ENCODE peak calls at places on chromosomes 2 and 18, in nine cellular contexts. One of them, this sample, is unnamed.

GRCh38 chr2:67846341-67847070 is 216.3 kb downstream of the C1D start:
- DNase-seq in HL-60: peak
- DNase-seq in HCT116: peak
- DNase-seq in stomach: peak
- DNase-seq in breast epithelium: peak
- DNase-seq in endothelial cell of umbilical vein: peak
- DNase-seq in spleen: no peak
- DNase-seq in K562: peak
- DNase-seq in SK-N-MC: peak
- DNase-seq in this sample: peak

GRCh38 chr2:70686577-70687460 is 81.2 kb downstream of the ADD2 start:
- DNase-seq in HL-60: peak
- DNase-seq in HCT116: peak
- DNase-seq in stomach: no peak
- DNase-seq in breast epithelium: no peak
- DNase-seq in endothelial cell of umbilical vein: no peak
- DNase-seq in spleen: peak
- DNase-seq in K562: peak
- DNase-seq in SK-N-MC: no peak
- DNase-seq in this sample: peak

GRCh38 chr18:71665131-71665530 is 879.0 kb downstream of the CBLN2 start:
- DNase-seq in HL-60: no peak
- DNase-seq in HCT116: no peak
- DNase-seq in stomach: no peak
- DNase-seq in breast epithelium: no peak
- DNase-seq in endothelial cell of umbilical vein: peak
- DNase-seq in spleen: no peak
- DNase-seq in K562: no peak
- DNase-seq in SK-N-MC: no peak
- DNase-seq in this sample: no peak

GRCh38 chr2:64453710-64454315 is at the start of gene LGALSL:
- DNase-seq in HL-60: no peak
- DNase-seq in HCT116: peak
- DNase-seq in stomach: peak
- DNase-seq in breast epithelium: peak
- DNase-seq in endothelial cell of umbilical vein: peak
- DNase-seq in spleen: peak
- DNase-seq in K562: peak
- DNase-seq in SK-N-MC: no peak
- DNase-seq in this sample: peak

GRCh38 chr2:45009928-45010705 is 865 bp upstream of the SIX2 start:
- DNase-seq in HL-60: no peak
- DNase-seq in HCT116: no peak
- DNase-seq in stomach: peak
- DNase-seq in breast epithelium: peak
- DNase-seq in endothelial cell of umbilical vein: peak
- DNase-seq in spleen: no peak
- DNase-seq in K562: no peak
- DNase-seq in SK-N-MC: no peak
- DNase-seq in this sample: no peak

GRCh38 chr2:85717308-85718005 is 23.3 kb downstream of the GNLY start:
- DNase-seq in HL-60: no peak
- DNase-seq in HCT116: no peak
- DNase-seq in stomach: no peak
- DNase-seq in breast epithelium: no peak
- DNase-seq in endothelial cell of umbilical vein: no peak
- DNase-seq in spleen: no peak
- DNase-seq in K562: no peak
- DNase-seq in SK-N-MC: peak
- DNase-seq in this sample: no peak

GRCh38 chr2:85649201-85650190 is 18.5 kb downstream of the SFTPB start:
- DNase-seq in HL-60: no peak
- DNase-seq in HCT116: no peak
- DNase-seq in stomach: no peak
- DNase-seq in breast epithelium: no peak
- DNase-seq in endothelial cell of umbilical vein: peak
- DNase-seq in spleen: no peak
- DNase-seq in K562: no peak
- DNase-seq in SK-N-MC: no peak
- DNase-seq in this sample: no peak

GRCh38 chr18:58900015-58900649 is 35.5 kb downstream of the ZNF532 start:
- DNase-seq in HL-60: no peak
- DNase-seq in HCT116: no peak
- DNase-seq in stomach: no peak
- DNase-seq in breast epithelium: no peak
- DNase-seq in endothelial cell of umbilical vein: no peak
- DNase-seq in spleen: no peak
- DNase-seq in K562: no peak
- DNase-seq in SK-N-MC: no peak
- DNase-seq in this sample: no peak

GRCh38 chr2:241094924-241095420 is 7.1 kb downstream of the MTERF4 start:
- DNase-seq in HL-60: no peak
- DNase-seq in HCT116: no peak
- DNase-seq in stomach: no peak
- DNase-seq in breast epithelium: no peak
- DNase-seq in endothelial cell of umbilical vein: no peak
- DNase-seq in spleen: no peak
- DNase-seq in K562: no peak
- DNase-seq in SK-N-MC: no peak
- DNase-seq in this sample: no peak
- TF ChIP-seq POLR2AphosphoS5 in HL-60: no peak
- TF ChIP-seq POLR2AphosphoS5 in HCT116: no peak
- TF ChIP-seq POLR2AphosphoS5 in stomach: no peak
- TF ChIP-seq POLR2AphosphoS5 in breast epithelium: no peak
- TF ChIP-seq POLR2AphosphoS5 in endothelial cell of umbilical vein: no peak
- TF ChIP-seq POLR2AphosphoS5 in spleen: peak
- TF ChIP-seq POLR2AphosphoS5 in K562: no peak
- TF ChIP-seq POLR2AphosphoS5 in SK-N-MC: no peak
- TF ChIP-seq POLR2AphosphoS5 in this sample: no peak

DNA sequence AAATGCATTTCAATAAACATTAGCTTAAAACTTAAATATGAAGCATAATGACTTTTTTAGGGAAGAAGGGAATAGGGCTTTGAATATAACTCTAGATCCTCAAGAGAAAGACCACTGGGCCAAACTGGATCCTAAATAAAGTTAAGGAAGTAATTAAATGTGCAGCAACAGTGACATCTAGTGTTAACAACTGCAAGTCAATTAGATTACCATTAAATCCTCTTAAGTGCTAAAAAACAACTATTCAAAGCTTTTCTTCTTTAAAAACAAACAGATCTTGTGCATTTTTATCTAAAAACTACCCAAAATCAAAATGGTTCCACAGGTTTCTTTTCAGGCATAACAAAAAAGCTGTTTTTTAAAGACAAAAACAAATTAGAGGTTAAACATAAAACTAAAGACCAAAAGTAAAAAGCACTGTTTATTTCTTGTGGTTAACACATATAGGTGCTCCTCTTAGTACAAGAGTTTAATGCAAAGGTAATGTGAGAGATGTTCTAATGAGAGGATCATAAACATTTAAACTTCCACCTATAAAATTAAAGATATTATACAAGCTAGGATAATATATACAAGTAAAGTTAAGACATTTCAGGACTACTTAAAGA is 111.4 kb downstream of the THADA start:
- DNase-seq in HL-60: peak
- DNase-seq in HCT116: peak
- DNase-seq in stomach: no peak
- DNase-seq in breast epithelium: no peak
- DNase-seq in endothelial cell of umbilical vein: peak
- DNase-seq in spleen: no peak
- DNase-seq in K562: peak
- DNase-seq in SK-N-MC: peak
- DNase-seq in this sample: no peak
- TF ChIP-seq POLR2AphosphoS5 in HL-60: no peak
- TF ChIP-seq POLR2AphosphoS5 in HCT116: no peak
- TF ChIP-seq POLR2AphosphoS5 in stomach: no peak
- TF ChIP-seq POLR2AphosphoS5 in breast epithelium: no peak
- TF ChIP-seq POLR2AphosphoS5 in endothelial cell of umbilical vein: no peak
- TF ChIP-seq POLR2AphosphoS5 in spleen: no peak
- TF ChIP-seq POLR2AphosphoS5 in K562: no peak
- TF ChIP-seq POLR2AphosphoS5 in SK-N-MC: no peak
- TF ChIP-seq POLR2AphosphoS5 in this sample: no peak

DNA sequence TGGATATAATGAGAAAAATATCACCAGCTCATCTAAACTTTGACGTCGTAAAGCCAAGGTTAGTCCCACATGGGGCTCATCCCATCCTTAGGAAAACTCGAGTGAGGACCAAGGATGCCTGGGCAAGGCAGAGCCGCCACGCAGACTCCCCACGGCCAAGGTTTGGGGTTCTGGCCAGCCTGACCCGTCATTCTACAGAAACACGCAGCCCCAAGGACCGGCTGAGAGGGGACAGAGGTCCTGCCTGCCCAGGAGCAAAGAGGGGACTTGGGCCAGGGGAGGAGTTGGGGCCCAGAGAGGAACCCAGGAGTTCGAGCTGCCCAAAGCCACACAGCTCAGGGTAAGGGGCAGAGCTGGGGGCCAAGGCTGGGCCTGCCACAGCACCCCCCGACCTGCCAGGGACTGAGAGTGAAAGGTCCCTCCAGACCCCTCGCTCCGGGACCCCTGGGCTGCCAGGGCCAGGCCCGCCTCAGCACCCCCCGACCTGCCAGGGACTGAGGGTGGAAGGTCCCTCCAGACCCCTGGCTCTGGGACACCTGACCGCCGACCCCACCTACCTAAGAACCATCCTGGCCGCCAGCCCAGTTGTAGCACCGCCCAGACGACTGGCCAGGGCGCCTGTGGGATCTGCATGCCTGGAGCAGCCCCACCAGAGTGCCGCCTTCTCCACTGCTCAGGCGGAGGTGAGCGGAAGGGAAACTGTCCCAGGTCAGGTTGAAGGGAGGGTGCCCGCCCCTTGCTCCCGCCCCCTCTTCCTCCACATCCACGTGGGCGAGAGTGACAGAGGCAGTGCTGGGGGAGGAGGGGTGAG is at the start of gene PDCD1:
- DNase-seq in HL-60: no peak
- DNase-seq in HCT116: no peak
- DNase-seq in stomach: peak
- DNase-seq in breast epithelium: no peak
- DNase-seq in endothelial cell of umbilical vein: no peak
- DNase-seq in spleen: peak
- DNase-seq in K562: peak
- DNase-seq in SK-N-MC: no peak
- DNase-seq in this sample: peak
- TF ChIP-seq POLR2AphosphoS5 in HL-60: no peak
- TF ChIP-seq POLR2AphosphoS5 in HCT116: no peak
- TF ChIP-seq POLR2AphosphoS5 in stomach: no peak
- TF ChIP-seq POLR2AphosphoS5 in breast epithelium: no peak
- TF ChIP-seq POLR2AphosphoS5 in endothelial cell of umbilical vein: no peak
- TF ChIP-seq POLR2AphosphoS5 in spleen: peak
- TF ChIP-seq POLR2AphosphoS5 in K562: no peak
- TF ChIP-seq POLR2AphosphoS5 in SK-N-MC: no peak
- TF ChIP-seq POLR2AphosphoS5 in this sample: peak

GRCh38 chr2:234974501-234975385 is 22.9 kb downstream of the SH3BP4 start:
- DNase-seq in HL-60: no peak
- DNase-seq in HCT116: no peak
- DNase-seq in stomach: peak
- DNase-seq in breast epithelium: peak
- DNase-seq in endothelial cell of umbilical vein: no peak
- DNase-seq in spleen: no peak
- DNase-seq in K562: no peak
- DNase-seq in SK-N-MC: no peak
- DNase-seq in this sample: no peak
- TF ChIP-seq POLR2AphosphoS5 in HL-60: no peak
- TF ChIP-seq POLR2AphosphoS5 in HCT116: no peak
- TF ChIP-seq POLR2AphosphoS5 in stomach: peak
- TF ChIP-seq POLR2AphosphoS5 in breast epithelium: no peak
- TF ChIP-seq POLR2AphosphoS5 in endothelial cell of umbilical vein: no peak
- TF ChIP-seq POLR2AphosphoS5 in spleen: no peak
- TF ChIP-seq POLR2AphosphoS5 in K562: no peak
- TF ChIP-seq POLR2AphosphoS5 in SK-N-MC: no peak
- TF ChIP-seq POLR2AphosphoS5 in this sample: no peak

GRCh38 chr2:158457092-158457825 is 507 bp downstream of the PKP4 start:
- DNase-seq in HL-60: no peak
- DNase-seq in HCT116: no peak
- DNase-seq in stomach: peak
- DNase-seq in breast epithelium: peak
- DNase-seq in endothelial cell of umbilical vein: no peak
- DNase-seq in spleen: peak
- DNase-seq in K562: peak
- DNase-seq in SK-N-MC: no peak
- DNase-seq in this sample: peak
- TF ChIP-seq POLR2AphosphoS5 in HL-60: no peak
- TF ChIP-seq POLR2AphosphoS5 in HCT116: no peak
- TF ChIP-seq POLR2AphosphoS5 in stomach: no peak
- TF ChIP-seq POLR2AphosphoS5 in breast epithelium: no peak
- TF ChIP-seq POLR2AphosphoS5 in endothelial cell of umbilical vein: peak
- TF ChIP-seq POLR2AphosphoS5 in spleen: no peak
- TF ChIP-seq POLR2AphosphoS5 in K562: no peak
- TF ChIP-seq POLR2AphosphoS5 in SK-N-MC: no peak
- TF ChIP-seq POLR2AphosphoS5 in this sample: no peak

GRCh38 chr2:9832586-9832985 is 10.7 kb upstream of the TAF1B start:
- DNase-seq in HL-60: no peak
- DNase-seq in HCT116: no peak
- DNase-seq in stomach: no peak
- DNase-seq in breast epithelium: no peak
- DNase-seq in endothelial cell of umbilical vein: no peak
- DNase-seq in spleen: no peak
- DNase-seq in K562: no peak
- DNase-seq in SK-N-MC: no peak
- DNase-seq in this sample: no peak
- TF ChIP-seq POLR2AphosphoS5 in HL-60: no peak
- TF ChIP-seq POLR2AphosphoS5 in HCT116: no peak
- TF ChIP-seq POLR2AphosphoS5 in stomach: no peak
- TF ChIP-seq POLR2AphosphoS5 in breast epithelium: no peak
- TF ChIP-seq POLR2AphosphoS5 in endothelial cell of umbilical vein: no peak
- TF ChIP-seq POLR2AphosphoS5 in spleen: no peak
- TF ChIP-seq POLR2AphosphoS5 in K562: no peak
- TF ChIP-seq POLR2AphosphoS5 in SK-N-MC: no peak
- TF ChIP-seq POLR2AphosphoS5 in this sample: no peak

This sample was measured in GM12892.